ENCODE peak calls at places on chromosomes 16 and 17, in eight cellular contexts. J is GOT3; W is NCI-H1694; E is left cardiac atrium; H is stimulated activated CD8-positive, alpha-beta memory T cell treated with anti-CD3 and anti-CD28 coated beads, Interleukin-4, amount 100 ng/mL, for 1 hour; K is dorsolateral prefrontal cortex; M is T-helper 2 cell; C is BJ. T is an unnamed sample.

GRCh38 chr16:46686815-46687473 is 2.0 kb downstream of the VPS35 start:
- DNase-seq in M (no peak), C (no peak), W (no peak), J (no peak), H (no peak), E (no peak), K (no peak), T (no peak)

GRCh38 chr16:1054660-1055556 is 17.6 kb upstream of the SSTR5 start:
- DNase-seq in C (no peak), E (peak), J (no peak), M (no peak), W (no peak), K (peak), H (no peak), T (peak)

GRCh38 chr17:78127240-78127887 is 1.2 kb downstream of the TMC6 start:
- DNase-seq in K (peak), E (peak), H (no peak), M (peak), W (no peak), J (no peak), C (no peak), T (peak)

GRCh38 chr16:29701214-29701555 is 22.2 kb downstream of the QPRT start:
- DNase-seq in H (no peak), J (no peak), K (no peak), M (no peak), W (no peak), C (no peak), E (no peak), T (no peak)

GRCh38 chr17:33099252-33099651 is 107.6 kb downstream of the SPACA3 start:
- DNase-seq in J (no peak), H (no peak), K (no peak), C (no peak), M (no peak), E (no peak), W (no peak), T (no peak)

GRCh38 chr16:78122774-78123315 is 23.4 kb downstream of the WWOX start:
- DNase-seq in W (peak), J (no peak), M (no peak), K (no peak), C (no peak), H (no peak), E (no peak), T (peak)

GRCh38 chr17:6084226-6085161 is 14.3 kb downstream of the WSCD1 start:
- DNase-seq in K (peak), H (no peak), W (no peak), C (no peak), E (no peak), J (no peak), M (no peak), T (peak)

GRCh38 chr17:4198995-4199394 is 56.0 kb downstream of the CYB5D2 start:
- DNase-seq in M (no peak), H (no peak), W (no peak), E (no peak), C (no peak), J (no peak), K (no peak), T (peak)

GRCh38 chr16:20901441-20902112 is 1.0 kb downstream of the LYRM1 start:
- DNase-seq in M (no peak), E (peak), C (no peak), W (no peak), H (no peak), J (no peak), K (no peak), T (peak)

GRCh38 chr16:85649411-85649977 is 36.4 kb downstream of the GSE1 start:
- DNase-seq in W (no peak), E (no peak), C (no peak), M (no peak), H (no peak), J (no peak), K (no peak), T (no peak)

GRCh38 chr17:41733348-41734138 is 900 bp downstream of the HAP1 start:
- DNase-seq in W (no peak), J (no peak), M (no peak), E (no peak), C (no peak), H (no peak), K (no peak), T (no peak)

GRCh38 chr17:5705081-5705875 is 121.0 kb upstream of the NLRP1 start:
- DNase-seq in J (no peak), K (no peak), C (no peak), E (no peak), W (no peak), H (no peak), M (no peak), T (no peak)

GRCh38 chr17:40555296-40556190 is 9.7 kb downstream of the CCR7 start:
- DNase-seq in J (no peak), E (peak), W (no peak), K (no peak), H (no peak), M (peak), C (no peak), T (peak)

GRCh38 chr16:89842471-89843408 is 14.5 kb downstream of the SPIRE2 start:
- DNase-seq in J (no peak), W (no peak), M (no peak), H (no peak), C (peak), E (no peak), K (no peak), T (no peak)

GRCh38 chr16:88374736-88375135 is 8.0 kb upstream of the ZNF469 start:
- DNase-seq in C (no peak), H (no peak), K (peak), E (no peak), J (no peak), M (no peak), W (no peak), T (no peak)

GRCh38 chr17:80750263-80750662 is 205.6 kb downstream of the RPTOR start:
- DNase-seq in K (no peak), E (no peak), M (no peak), W (no peak), H (no peak), J (no peak), C (no peak), T (no peak)

GRCh38 chr16:62889097-62889496 is 852.9 kb upstream of the CDH8 start:
- DNase-seq in E (no peak), H (no peak), J (no peak), M (no peak), C (no peak), W (no peak), K (no peak), T (no peak)

GRCh38 chr16:8775359-8775758 is 22.1 kb downstream of the TMEM186 start:
- DNase-seq in W (no peak), E (no peak), K (no peak), M (no peak), H (no peak), C (no peak), J (no peak), T (no peak)

GRCh38 chr17:11787074-11787473 is 188.8 kb downstream of the DNAH9 start:
- DNase-seq in W (no peak), E (no peak), H (no peak), K (no peak), M (no peak), J (no peak), C (no peak), T (no peak)

GRCh38 chr17:64148699-64149098 is 18.8 kb upstream of the ERN1 start:
- DNase-seq in J (no peak), H (no peak), C (no peak), E (no peak), K (peak), W (no peak), M (no peak), T (peak)

GRCh38 chr17:10661377-10661906 is 4.3 kb upstream of the MYH3 start:
- DNase-seq in E (no peak), H (no peak), W (no peak), M (no peak), K (no peak), J (no peak), C (no peak), T (no peak)

GRCh38 chr16:89827383-89828198 is 684 bp upstream of the SPIRE2 start:
- DNase-seq in W (no peak), M (no peak), C (no peak), J (no peak), E (peak), H (no peak), K (no peak), T (peak)

GRCh38 chr17:59451706-59452105 is 113.7 kb upstream of the DHX40 start:
- DNase-seq in E (no peak), K (no peak), W (no peak), J (no peak), C (no peak), H (no peak), M (no peak), T (peak)

GRCh38 chr16:68367034-68367433 is 56.2 kb downstream of the PRMT7 start:
- DNase-seq in M (no peak), E (no peak), C (no peak), H (no peak), J (no peak), K (no peak), W (peak), T (peak)

GRCh38 chr17:9451919-9452318 is 123.7 kb downstream of the STX8 start:
- DNase-seq in J (no peak), C (no peak), M (no peak), H (no peak), E (no peak), W (no peak), K (no peak), T (no peak)

GRCh38 chr16:84052071-84052622 is 9.6 kb upstream of the SLC38A8 start:
- DNase-seq in J (no peak), H (no peak), M (no peak), W (no peak), C (no peak), E (peak), K (peak), T (no peak)

GRCh38 chr17:51352798-51353197 is 92.5 kb downstream of the UTP18 start:
- DNase-seq in E (no peak), C (no peak), K (no peak), M (no peak), H (no peak), J (no peak), W (no peak), T (no peak)